ENCODE peak calls at places on chromosomes 1 and 21, in four cellular contexts. M is NB4, J is pancreas, S is AG04450. C is an unnamed sample.

GRCh38 chr1:225631041-225631663 is 21.8 kb downstream of the ENAH start:
- DNase-seq in S (no peak), J (no peak), M (no peak), C (no peak)

GRCh38 chr1:243950166-243950565 is 100.1 kb upstream of the AKT3 start:
- DNase-seq in J (no peak), M (no peak), S (peak; percentile 77), C (peak; percentile 48)

GRCh38 chr21:37193676-37194075 is 73.5 kb downstream of the VPS26C start:
- DNase-seq in S (no peak), M (no peak), J (no peak), C (no peak)

GRCh38 chr1:199007423-199007822 is 368.6 kb downstream of the PTPRC start:
- DNase-seq in S (no peak), M (peak; percentile 98), J (no peak), C (no peak)

GRCh38 chr1:200262326-200262965 is 147.4 kb downstream of the ZNF281 start:
- DNase-seq in J (no peak), M (no peak), S (no peak), C (no peak)

GRCh38 chr1:175870217-175870616 is 126.8 kb upstream of the TNR start:
- DNase-seq in S (no peak), J (no peak), M (no peak), C (no peak)

GRCh38 chr1:234261545-234261944 is 111.7 kb upstream of the COA6 start:
- DNase-seq in J (no peak), M (no peak), S (no peak), C (no peak)

GRCh38 chr1:41608242-41608641 is 123.8 kb upstream of the EDN2 start:
- DNase-seq in M (no peak), J (no peak), S (no peak), C (no peak)

GRCh38 chr1:188295157-188295556 is 1466.4 kb downstream of the PLA2G4A start:
- DNase-seq in J (no peak), M (no peak), S (no peak), C (no peak)

GRCh38 chr1:185375583-185375982 is 58.5 kb upstream of the IVNS1ABP start:
- DNase-seq in J (no peak), M (peak; percentile 89), S (no peak), C (no peak)

GRCh38 chr1:26664802-26665201 is 31.0 kb upstream of the ARID1A start:
- DNase-seq in M (no peak), J (no peak), S (no peak), C (no peak)

GRCh38 chr1:42933060-42933586 is 25.5 kb downstream of the SLC2A1 start:
- DNase-seq in S (no peak), J (no peak), M (no peak), C (no peak)

GRCh38 chr21:42389449-42389835 is 6.4 kb downstream of the TMPRSS3 start:
- DNase-seq in J (peak; percentile 61), S (no peak), M (no peak), C (no peak)

GRCh38 chr1:8818325-8818775 is 910 bp upstream of the RERE start:
- DNase-seq in J (no peak), M (peak; percentile 53), S (no peak), C (peak; percentile 65)

GRCh38 chr1:218558411-218558810 is 213.3 kb downstream of the TGFB2 start:
- DNase-seq in S (no peak), M (no peak), J (no peak), C (no peak)

GRCh38 chr1:214520544-214521165 is 30.7 kb downstream of the PTPN14 start:
- DNase-seq in J (no peak), S (no peak), M (no peak), C (no peak)

GRCh38 chr1:23798662-23799142 is 1.9 kb downstream of the GALE start:
- DNase-seq in S (no peak), J (peak; percentile 68), M (peak; percentile 47), C (no peak)
- H3K4me3 ChIP-seq in S (no peak overlapping the region), J (peak overlapping the region; percentile 82), M (no peak overlapping the region), C (no peak overlapping the region)

GRCh38 chr1:89609781-89610456 is 23.0 kb upstream of the LRRC8C start:
- DNase-seq in S (no peak), M (no peak), J (no peak), C (no peak)
- H3K4me3 ChIP-seq in S (no peak overlapping the region), M (no peak overlapping the region), J (no peak overlapping the region), C (no peak overlapping the region)

GRCh38 chr1:178539291-178539690 is 26.4 kb downstream of the TEX35 start:
- DNase-seq in M (no peak), S (no peak), J (no peak), C (no peak)

GRCh38 chr1:178536844-178537371 is 24.0 kb downstream of the TEX35 start:
- DNase-seq in J (no peak), M (no peak), S (peak; percentile 95), C (peak; percentile 96)

GRCh38 chr1:178540204-178540603 is 27.3 kb downstream of the TEX35 start:
- DNase-seq in S (no peak), M (no peak), J (no peak), C (no peak)

GRCh38 chr1:178537445-178538090 is 24.7 kb downstream of the TEX35 start:
- DNase-seq in S (no peak), J (no peak), M (no peak), C (no peak)

GRCh38 chr1:178538192-178538916 is 25.4 kb downstream of the TEX35 start:
- DNase-seq in M (no peak), J (no peak), S (no peak), C (peak; percentile 93)
- H3K4me3 ChIP-seq in M (no peak overlapping the region), J (no peak overlapping the region), S (no peak overlapping the region), C (no peak overlapping the region)

DNA sequence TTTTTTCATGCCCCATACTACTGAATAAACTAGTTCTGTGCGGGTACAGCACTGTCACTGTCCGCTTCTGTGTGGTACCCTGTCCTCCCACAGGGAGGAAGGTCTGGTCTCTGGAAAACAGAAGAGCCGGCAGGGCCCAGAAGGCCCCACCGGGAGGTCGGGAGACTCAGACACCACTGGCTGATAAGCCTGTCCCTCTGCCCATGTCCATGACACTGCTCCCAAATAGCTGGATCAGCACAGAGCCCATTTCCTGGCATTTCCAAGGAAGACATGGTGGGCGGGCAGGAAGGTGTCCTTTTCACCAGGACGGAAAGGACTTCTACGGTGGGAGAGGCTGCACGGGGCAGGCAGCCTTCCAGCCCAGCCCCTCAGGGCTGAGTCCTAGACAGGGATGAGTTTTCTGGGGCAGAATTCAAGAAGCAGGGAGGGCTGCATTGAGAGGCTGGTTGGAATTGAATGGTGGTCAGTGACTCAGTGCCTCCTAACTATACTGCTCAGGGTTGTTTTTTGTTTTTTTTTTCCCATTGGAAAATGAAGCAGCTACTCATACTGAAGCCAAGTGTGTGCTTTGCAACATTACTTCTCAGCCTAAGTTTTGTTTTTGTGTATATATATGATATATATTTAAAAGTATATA is 7.1 kb downstream of the PSRC1 start:
- DNase-seq in M (no peak), J (no peak), S (no peak), C (no peak)
- H3K4me3 ChIP-seq in M (no peak overlapping the region), J (no peak overlapping the region), S (no peak overlapping the region), C (no peak overlapping the region)

DNA sequence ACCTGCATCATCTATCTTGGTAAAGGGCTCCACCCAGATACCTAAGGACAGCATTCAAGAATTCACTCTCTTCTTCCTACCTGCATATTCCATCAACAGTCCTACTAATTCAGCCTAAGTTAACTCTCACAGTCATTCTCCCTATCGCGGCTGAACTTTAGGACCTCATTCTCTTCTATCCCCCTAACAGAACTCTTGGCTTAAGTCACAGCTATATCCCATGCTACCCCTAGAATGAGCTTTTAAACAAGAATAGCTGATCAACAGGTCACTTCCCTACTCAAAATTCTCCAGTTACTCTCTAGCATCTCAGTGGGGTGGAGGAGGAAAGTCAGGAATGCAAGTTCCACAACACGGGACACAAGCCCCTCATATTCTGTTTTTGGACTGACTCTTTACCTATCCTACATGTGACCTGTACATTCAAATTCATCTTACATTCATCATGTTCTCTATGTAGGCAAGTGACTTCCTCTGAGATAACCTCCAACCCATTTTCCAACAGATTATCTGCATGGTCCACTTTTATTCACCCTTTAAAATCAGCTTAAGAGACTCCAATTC is 21.0 kb downstream of the MRPL39 start:
- DNase-seq in S (no peak), M (no peak), J (no peak), C (no peak)
- H3K4me3 ChIP-seq in S (no peak overlapping the region), M (no peak overlapping the region), J (no peak overlapping the region), C (no peak overlapping the region)

GRCh38 chr1:48469616-48470500 is 2.1 kb downstream of the SPATA6 start:
- DNase-seq in J (no peak), S (no peak), M (peak; percentile 60), C (peak; percentile 66)
- H3K4me3 ChIP-seq in J (peak overlapping the region; percentile 8), S (peak overlapping the region; percentile 77), M (no peak overlapping the region), C (peak overlapping the region; percentile 58)